ENCODE peak calls at places on chromosomes 1 and 21, in four cellular contexts. P, O, N and B are unnamed samples.

GRCh38 chr1:157363660-157364140 is 188.6 kb downstream of the FCRL5 start:
- DNase-seq in O (peak), N (no peak), P (peak), B (peak)

GRCh38 chr21:42571391-42572150 is 57.9 kb downstream of the SLC37A1 start:
- DNase-seq in N (no peak), O (no peak), P (no peak), B (no peak)

GRCh38 chr1:50976890-50977574 is 7.0 kb downstream of the CDKN2C start:
- DNase-seq in O (no peak), P (peak), N (no peak), B (no peak)

GRCh38 chr1:168964478-168964877 is 142.0 kb upstream of the ATP1B1 start:
- DNase-seq in N (no peak), P (no peak), O (no peak), B (no peak)

GRCh38 chr1:11227106-11228077 is 35.0 kb downstream of the MTOR start:
- DNase-seq in O (no peak), N (no peak), P (no peak), B (no peak)

GRCh38 chr1:232853994-232854532 is 48.8 kb downstream of the MAP10 start:
- DNase-seq in N (no peak), O (peak), P (no peak), B (no peak)

GRCh38 chr1:1609822-1610485 is 5.3 kb upstream of the MIB2 start:
- DNase-seq in O (no peak), N (no peak), P (peak), B (no peak)

GRCh38 chr1:18557621-18558465 is 72.8 kb upstream of the PAX7 start:
- DNase-seq in P (peak), O (peak), N (peak), B (peak)

GRCh38 chr1:107687846-107688753 is 276.9 kb downstream of the VAV3 start:
- DNase-seq in O (peak), N (no peak), P (peak), B (no peak)

GRCh38 chr21:32578107-32578691 is 7.1 kb downstream of the TCP10L start:
- DNase-seq in N (no peak), O (no peak), P (peak), B (no peak)

GRCh38 chr1:13807213-13807612 is 107.2 kb downstream of the PRDM2 start:
- DNase-seq in O (no peak), N (no peak), P (no peak), B (no peak)

GRCh38 chr1:12076425-12077005 is 13.4 kb downstream of the TNFRSF8 start:
- DNase-seq in O (no peak), P (no peak), N (no peak), B (no peak)

GRCh38 chr1:76443217-76443616 is 368.7 kb downstream of the ST6GALNAC3 start:
- DNase-seq in O (no peak), P (no peak), N (no peak), B (no peak)

GRCh38 chr21:40242586-40242985 is 375.3 kb downstream of the PCP4 start:
- DNase-seq in O (no peak), N (no peak), P (no peak), B (no peak)

GRCh38 chr1:153608089-153608672 is 4.8 kb downstream of the S100A16 start:
- DNase-seq in P (peak), O (no peak), N (no peak), B (no peak)

GRCh38 chr1:101370488-101370887 is 133.7 kb downstream of the S1PR1 start:
- DNase-seq in N (no peak), O (no peak), P (no peak), B (no peak)

GRCh38 chr1:228282329-228283042 is 74.6 kb downstream of the OBSCN start:
- DNase-seq in O (peak), N (no peak), P (no peak), B (peak)

GRCh38 chr1:98500324-98500723 is 161.2 kb upstream of the SNX7 start:
- DNase-seq in N (no peak), O (no peak), P (no peak), B (no peak)

GRCh38 chr1:22612657-22613056 is 23.8 kb upstream of the C1QA start:
- DNase-seq in N (no peak), P (no peak), O (no peak), B (no peak)

GRCh38 chr1:26161408-26162219 is 2.7 kb downstream of the FAM110D start:
- DNase-seq in N (peak), P (peak), O (no peak), B (peak)

GRCh38 chr21:15775981-15776380 is 46.2 kb downstream of the USP25 start:
- DNase-seq in N (no peak), O (peak), P (no peak), B (no peak)

GRCh38 chr1:180269848-180270766 is 40.0 kb downstream of the LHX4 start:
- DNase-seq in O (peak), P (peak), N (no peak), B (peak)

GRCh38 chr1:171207377-171207776 is 22.3 kb downstream of the FMO2 start:
- DNase-seq in O (no peak), P (no peak), N (no peak), B (no peak)

GRCh38 chr1:183191833-183192232 is 5.8 kb downstream of the LAMC2 start:
- DNase-seq in P (no peak), O (peak), N (no peak), B (no peak)

GRCh38 chr1:209626633-209627348 is 25.4 kb downstream of the LAMB3 start:
- DNase-seq in O (no peak), N (no peak), P (no peak), B (no peak)

GRCh38 chr1:32757213-32757895 is 54.8 kb upstream of the SYNC start:
- DNase-seq in N (no peak), O (no peak), P (peak), B (peak)

GRCh38 chr1:229539868-229540506 is 18.5 kb downstream of the ABCB10 start:
- DNase-seq in N (no peak), P (no peak), O (no peak), B (no peak)

GRCh38 chr1:47594627-47595026 is 156.8 kb downstream of the FOXD2 start:
- DNase-seq in O (no peak), P (no peak), N (no peak), B (no peak)

GRCh38 chr1:163106364-163106987 is 37.3 kb downstream of the RGS4 start:
- DNase-seq in O (no peak), P (no peak), N (no peak), B (no peak)

GRCh38 chr1:111191496-111191895 is 8.9 kb downstream of the DENND2D start:
- DNase-seq in O (peak), N (no peak), P (no peak), B (no peak)